ENCODE peak calls at places on chromosomes 1 and 21, in ten cellular contexts. A, R, H, M, L, O, Y, Q, P and G are unnamed samples. For H3K27me3, the result is how much of the 10 kb centered on the place peaks cover.

GRCh38 chr1:247680171-247680570 is 632 bp upstream of the OR13G1 start:
- DNase-seq in A (no peak), R (no peak), H (no peak), M (no peak), L (peak), O (no peak), Y (no peak), Q (no peak), P (no peak), G (no peak)

GRCh38 chr1:32925360-32926142 is 24.4 kb upstream of the TMEM54 start:
- DNase-seq in A (no peak), R (no peak), H (peak), M (no peak), L (no peak), O (no peak), Y (no peak), Q (no peak), P (no peak), G (peak)

GRCh38 chr1:227268943-227269342 is 49.3 kb downstream of the CDC42BPA start:
- DNase-seq in A (no peak), R (no peak), H (no peak), M (no peak), L (peak), O (no peak), Y (no peak), Q (no peak), P (no peak), G (no peak)

GRCh38 chr1:39691383-39692151 is at the start of gene HPCAL4:
- DNase-seq in A (peak), R (peak), H (peak), M (peak), L (peak), O (peak), Y (peak), Q (peak), P (peak), G (peak)

GRCh38 chr21:43758132-43758619 is 17.9 kb downstream of the CSTB start:
- DNase-seq in A (no peak), R (peak), H (no peak), M (no peak), L (no peak), O (no peak), Y (peak), Q (peak), P (peak), G (no peak)

GRCh38 chr1:117231748-117232373 is 21.1 kb upstream of the VTCN1 start:
- DNase-seq in A (no peak), R (no peak), H (no peak), M (no peak), L (no peak), O (no peak), Y (no peak), Q (no peak), P (peak), G (peak)

GRCh38 chr1:168227620-168228019 is 1.8 kb downstream of the SFT2D2 start:
- DNase-seq in A (no peak), R (no peak), H (no peak), M (no peak), L (peak), O (no peak), Y (no peak), Q (no peak), P (no peak), G (no peak)

GRCh38 chr1:67897270-67897949 is 64.1 kb upstream of the GNG12 start:
- DNase-seq in A (no peak), R (peak), H (no peak), M (no peak), L (no peak), O (no peak), Y (no peak), Q (no peak), P (no peak), G (no peak)

GRCh38 chr1:31785020-31785946 is 21.1 kb upstream of the ADGRB2 start:
- DNase-seq in A (peak), R (no peak), H (no peak), M (no peak), L (no peak), O (no peak), Y (no peak), Q (no peak), P (no peak), G (no peak)

GRCh38 chr1:243938146-243938676 is 88.2 kb upstream of the AKT3 start:
- DNase-seq in A (no peak), R (no peak), H (no peak), M (no peak), L (no peak), O (no peak), Y (no peak), Q (no peak), P (no peak), G (no peak)

GRCh38 chr1:156694563-156694962 is 10.8 kb downstream of the CRABP2 start:
- DNase-seq in A (no peak), R (no peak), H (peak), M (no peak), L (no peak), O (no peak), Y (no peak), Q (no peak), P (no peak), G (no peak)
- H3K27me3 ChIP-seq in A (under half), R (under half), H (under half), M (under half), L (under half), O (under half), Y (under half), Q (under half), P (under half), G (under half)

GRCh38 chr1:182426442-182427430 is 23.2 kb upstream of the RGSL1 start:
- DNase-seq in A (no peak), R (no peak), H (no peak), M (no peak), L (no peak), O (no peak), Y (no peak), Q (no peak), P (no peak), G (no peak)

GRCh38 chr1:182433580-182433979 is 16.4 kb upstream of the RGSL1 start:
- DNase-seq in A (no peak), R (no peak), H (no peak), M (no peak), L (no peak), O (no peak), Y (no peak), Q (no peak), P (no peak), G (no peak)

GRCh38 chr1:182428043-182428442 is 21.9 kb upstream of the RGSL1 start:
- DNase-seq in A (no peak), R (no peak), H (no peak), M (no peak), L (no peak), O (no peak), Y (no peak), Q (no peak), P (no peak), G (no peak)

GRCh38 chr1:182431278-182431677 is 18.7 kb upstream of the RGSL1 start:
- DNase-seq in A (no peak), R (no peak), H (peak), M (no peak), L (no peak), O (no peak), Y (no peak), Q (no peak), P (no peak), G (no peak)

GRCh38 chr1:182430263-182431068 is 19.5 kb upstream of the RGSL1 start:
- DNase-seq in A (no peak), R (peak), H (no peak), M (no peak), L (peak), O (no peak), Y (no peak), Q (no peak), P (no peak), G (no peak)
- H3K27ac ChIP-seq in A (no peak), R (no peak), H (no peak), M (no peak), L (no peak), O (no peak), Y (no peak), Q (no peak), P (no peak), G (no peak)

GRCh38 chr1:92485374-92486250 is 1.1 kb downstream of the GFI1 start:
- DNase-seq in A (peak), R (no peak), H (peak), M (no peak), L (no peak), O (peak), Y (no peak), Q (peak), P (no peak), G (peak)
- H3K27me3 ChIP-seq in A (under half), R (half or more), H (half or more), M (half or more), L (under half), O (under half), Y (half or more), Q (under half), P (under half), G (under half)

DNA sequence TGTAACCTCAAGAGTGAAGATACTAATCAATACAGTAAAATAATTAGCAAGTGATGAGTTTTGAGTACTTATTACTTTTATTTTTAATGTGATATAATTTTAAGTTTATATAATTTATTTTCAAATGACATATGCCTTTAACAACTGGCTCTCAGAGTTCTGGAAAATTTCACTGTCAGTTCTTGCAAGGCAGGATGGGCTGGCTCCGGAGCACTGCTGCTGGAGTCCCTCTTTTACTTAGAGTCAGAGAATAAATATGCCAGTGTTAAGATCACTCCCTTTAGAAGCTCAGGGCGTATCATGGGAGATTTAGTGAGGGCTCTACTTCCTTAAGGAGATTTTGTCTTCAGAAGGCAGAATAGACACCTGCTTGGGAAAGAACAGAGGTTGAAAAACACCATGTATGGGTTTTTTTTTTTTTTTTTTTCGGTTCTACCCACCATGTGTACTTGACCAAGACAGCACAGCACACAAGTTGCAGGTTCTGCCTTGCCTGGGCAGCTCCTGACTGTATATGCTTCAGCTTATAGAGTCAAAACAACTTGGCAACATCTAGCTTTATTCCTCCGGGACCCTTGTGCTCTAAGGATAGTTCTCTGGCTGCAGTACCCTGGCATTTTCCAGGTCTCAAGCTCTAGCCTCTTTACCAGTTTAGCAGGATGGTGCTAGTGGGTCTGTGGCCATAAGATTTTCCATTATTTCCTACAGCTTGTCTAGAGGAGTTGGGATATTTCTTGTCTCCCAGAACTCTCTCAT is 29.7 kb upstream of the FMOD start:
- DNase-seq in A (no peak), R (no peak), H (no peak), M (no peak), L (no peak), O (no peak), Y (peak), Q (no peak), P (no peak), G (no peak)
- H3K27ac ChIP-seq in A (peak), R (no peak), H (no peak), M (peak), L (no peak), O (no peak), Y (peak), Q (peak), P (no peak), G (no peak)

GRCh38 chr1:4597020-4597419 is 57.4 kb upstream of the AJAP1 start:
- DNase-seq in A (no peak), R (no peak), H (no peak), M (no peak), L (no peak), O (no peak), Y (no peak), Q (no peak), P (no peak), G (no peak)
- H3K27me3 ChIP-seq in A (under half), R (under half), H (under half), M (under half), L (half or more), O (under half), Y (under half), Q (under half), P (under half), G (under half)

DNA sequence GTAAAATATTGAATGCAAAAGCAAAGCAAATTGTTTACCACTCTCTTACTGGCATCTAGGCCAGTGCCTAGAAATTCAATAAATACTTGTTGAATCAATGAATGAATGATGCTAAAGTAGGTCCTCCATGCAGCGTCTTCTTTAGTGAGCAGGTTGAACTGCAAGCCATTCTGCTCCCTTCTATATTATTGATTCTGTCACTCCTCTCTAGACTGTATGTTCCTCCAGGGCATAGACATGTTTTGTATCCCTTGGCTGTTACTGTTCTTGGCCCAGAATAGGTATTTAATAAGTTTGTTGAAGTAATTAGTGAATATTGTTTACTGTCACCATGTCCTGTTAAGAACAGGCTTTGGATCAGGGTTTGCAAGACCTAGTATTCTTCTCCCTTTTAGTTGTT is 43.7 kb downstream of the OSBPL9 start:
- DNase-seq in A (no peak), R (no peak), H (no peak), M (no peak), L (no peak), O (no peak), Y (no peak), Q (no peak), P (no peak), G (no peak)
- H3K27ac ChIP-seq in A (no peak), R (no peak), H (no peak), M (no peak), L (peak), O (no peak), Y (peak), Q (peak), P (no peak), G (peak)

DNA sequence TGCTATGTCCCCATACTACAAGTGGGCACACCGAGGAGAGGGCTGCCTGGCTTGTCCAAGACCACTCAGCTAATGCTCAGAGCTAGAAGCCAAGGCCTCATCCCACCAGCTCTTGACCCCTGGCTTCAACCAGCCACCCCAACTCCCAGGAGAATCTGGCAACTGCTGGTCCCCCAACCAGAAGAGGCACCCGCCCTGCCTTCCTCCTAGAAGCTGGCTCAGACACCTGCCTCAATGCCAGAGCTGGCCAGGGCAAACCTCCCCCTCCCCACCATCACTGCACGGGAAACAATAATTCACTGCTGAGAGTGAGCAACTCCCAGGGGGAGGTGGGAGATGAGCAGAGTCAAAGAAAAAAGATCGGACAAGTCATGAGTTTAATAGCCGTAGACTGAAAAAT is 3.4 kb downstream of the CHD5 start:
- DNase-seq in A (no peak), R (no peak), H (no peak), M (no peak), L (no peak), O (no peak), Y (no peak), Q (no peak), P (no peak), G (no peak)
- H3K27me3 ChIP-seq in A (under half), R (half or more), H (half or more), M (under half), L (under half), O (under half), Y (under half), Q (under half), P (under half), G (under half)

DNA sequence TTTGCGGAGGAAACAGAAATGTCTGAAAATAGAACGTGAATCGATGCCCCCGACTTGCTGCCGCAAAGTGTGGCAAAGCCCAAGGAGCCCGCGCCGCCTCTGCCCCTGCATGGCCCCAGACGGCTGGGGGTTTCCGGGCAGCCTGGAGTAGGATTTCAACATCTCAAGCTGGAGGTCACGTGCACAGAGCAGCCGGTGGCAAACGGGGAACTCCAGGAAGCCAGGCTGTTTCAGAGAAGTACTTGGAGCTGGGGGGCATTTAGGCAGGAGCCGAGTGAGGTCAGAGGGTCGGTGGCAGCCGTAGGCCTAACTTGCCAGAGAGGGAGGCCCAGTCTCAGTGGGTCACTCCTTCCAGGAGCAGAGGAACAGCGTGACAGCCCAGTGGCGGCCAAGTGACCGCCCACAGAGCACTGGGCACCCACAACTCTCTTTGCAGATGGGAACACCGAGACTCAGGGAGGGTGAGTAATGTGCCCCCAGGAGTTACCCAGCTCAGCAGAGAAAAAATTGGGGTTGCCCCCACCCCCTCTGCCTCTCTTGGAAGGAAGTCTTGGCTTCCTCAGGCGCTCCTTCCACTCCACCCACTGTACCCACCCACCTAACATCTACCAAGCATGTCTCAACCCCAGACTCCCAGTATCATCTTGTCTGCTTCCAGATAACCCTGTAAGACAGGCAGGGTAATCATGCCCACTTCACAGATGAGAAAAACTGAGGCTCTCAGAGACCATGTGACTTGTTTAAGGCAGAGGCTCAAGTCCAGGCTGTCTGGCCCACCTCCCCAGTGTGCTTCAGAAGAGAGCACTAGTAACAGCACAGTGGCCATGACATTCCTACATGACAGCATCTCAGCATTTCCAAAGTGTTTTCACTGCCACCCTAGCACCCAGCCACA is 179.4 kb downstream of the HIVEP3 start:
- DNase-seq in A (peak), R (peak), H (no peak), M (peak), L (no peak), O (peak), Y (no peak), Q (no peak), P (peak), G (peak)
- H3K27ac ChIP-seq in A (no peak), R (peak), H (no peak), M (peak), L (no peak), O (no peak), Y (no peak), Q (no peak), P (peak), G (no peak)

GRCh38 chr1:10836726-10837125 is 40.3 kb upstream of the CASZ1 start:
- DNase-seq in A (no peak), R (no peak), H (no peak), M (no peak), L (no peak), O (no peak), Y (no peak), Q (no peak), P (no peak), G (no peak)
- H3K27me3 ChIP-seq in A (under half), R (half or more), H (under half), M (under half), L (under half), O (under half), Y (under half), Q (under half), P (under half), G (under half)